ENCODE peak calls at places on chromosomes 7 and 10, in four cellular contexts. G is HL-60, L is K562, E is GM12878. Q is an unnamed sample.

GRCh38 chr7:74474271-74474865 is 20.7 kb downstream of the GTF2IRD1 start:
- DNase-seq in G (no peak), L (no peak), E (no peak), Q (no peak)

GRCh38 chr10:34978080-34978479 is 112.1 kb downstream of the CUL2 start:
- DNase-seq in G (no peak), L (no peak), E (no peak), Q (no peak)

GRCh38 chr10:11776080-11776479 is 33.9 kb downstream of the ECHDC3 start:
- DNase-seq in G (no peak), L (no peak), E (no peak), Q (no peak)

GRCh38 chr7:87413029-87413428 is 62.5 kb downstream of the ABCB4 start:
- DNase-seq in G (no peak), L (no peak), E (no peak), Q (no peak)

GRCh38 chr10:132546567-132547420 is 9.2 kb downstream of the INPP5A start:
- DNase-seq in G (no peak), L (no peak), E (no peak), Q (no peak)

GRCh38 chr10:106515206-106515790 is 649.2 kb downstream of the SORCS1 start:
- DNase-seq in G (no peak), L (no peak), E (no peak), Q (no peak)

GRCh38 chr10:17872191-17873091 is 63.3 kb downstream of the MRC1 start:
- DNase-seq in G (no peak), L (no peak), E (no peak), Q (no peak)

GRCh38 chr7:44914992-44915607 is 29.8 kb upstream of the PURB start:
- DNase-seq in G (peak; percentile 38), L (no peak), E (peak; percentile 21), Q (peak; percentile 37)

GRCh38 chr7:7808156-7808555 is 89.7 kb upstream of the RPA3 start:
- DNase-seq in G (no peak), L (peak; percentile 14), E (no peak), Q (no peak)

GRCh38 chr10:70418229-70418628 is 14.3 kb downstream of the EIF4EBP2 start:
- DNase-seq in G (no peak), L (no peak), E (no peak), Q (no peak)

GRCh38 chr7:70700935-70701425 is 431.0 kb upstream of the GALNT17 start:
- DNase-seq in G (no peak), L (no peak), E (no peak), Q (no peak)

GRCh38 chr7:5702876-5703571 is 78.4 kb downstream of the RNF216 start:
- DNase-seq in G (no peak), L (no peak), E (no peak), Q (no peak)

GRCh38 chr10:76429642-76430041 is 998.2 kb downstream of the LRMDA start:
- DNase-seq in G (no peak), L (no peak), E (no peak), Q (no peak)

GRCh38 chr7:39714447-39715091 is 91.2 kb downstream of the RALA start:
- DNase-seq in G (no peak), L (no peak), E (no peak), Q (no peak)

GRCh38 chr7:92641921-92642511 is 51.8 kb upstream of the FAM133B start:
- DNase-seq in G (peak; percentile 3), L (no peak), E (no peak), Q (no peak)

GRCh38 chr10:50286517-50286916 is 35.2 kb upstream of the ASAH2 start:
- DNase-seq in G (no peak), L (no peak), E (no peak), Q (no peak)

GRCh38 chr10:28127881-28128280 is 129.0 kb upstream of the ODAD2 start:
- DNase-seq in G (no peak), L (no peak), E (no peak), Q (no peak)

GRCh38 chr7:157279679-157279972 is 57.2 kb upstream of the DNAJB6 start:
- DNase-seq in G (no peak), L (no peak), E (no peak), Q (no peak)

GRCh38 chr10:110817614-110818013 is 54.1 kb upstream of the PDCD4 start:
- DNase-seq in G (peak; percentile 15), L (no peak), E (no peak), Q (no peak)

GRCh38 chr10:98262571-98262970 is 5.4 kb downstream of the LOXL4 start:
- DNase-seq in G (peak; percentile 53), L (no peak), E (no peak), Q (no peak)

GRCh38 chr7:126222782-126223181 is 1030.0 kb downstream of the GRM8 start:
- DNase-seq in G (no peak), L (no peak), E (no peak), Q (no peak)

GRCh38 chr7:47670738-47671137 is 88.8 kb upstream of the TNS3 start:
- DNase-seq in G (no peak), L (no peak), E (peak; percentile 85), Q (peak; percentile 53)

GRCh38 chr10:88401671-88402347 is 181.3 kb downstream of the RNLS start:
- DNase-seq in G (no peak), L (no peak), E (no peak), Q (no peak)

GRCh38 chr10:124534231-124534798 is 72.7 kb downstream of the LHPP start:
- DNase-seq in G (peak; percentile 86), L (no peak), E (no peak), Q (no peak)

GRCh38 chr10:103734731-103735130 is 120.6 kb downstream of the SH3PXD2A start:
- DNase-seq in G (no peak), L (no peak), E (no peak), Q (no peak)

GRCh38 chr10:17910144-17910789 is 41.5 kb upstream of the SLC39A12 start:
- DNase-seq in G (peak; percentile 12), L (peak; percentile 26), E (peak; percentile 2), Q (no peak)

DNA sequence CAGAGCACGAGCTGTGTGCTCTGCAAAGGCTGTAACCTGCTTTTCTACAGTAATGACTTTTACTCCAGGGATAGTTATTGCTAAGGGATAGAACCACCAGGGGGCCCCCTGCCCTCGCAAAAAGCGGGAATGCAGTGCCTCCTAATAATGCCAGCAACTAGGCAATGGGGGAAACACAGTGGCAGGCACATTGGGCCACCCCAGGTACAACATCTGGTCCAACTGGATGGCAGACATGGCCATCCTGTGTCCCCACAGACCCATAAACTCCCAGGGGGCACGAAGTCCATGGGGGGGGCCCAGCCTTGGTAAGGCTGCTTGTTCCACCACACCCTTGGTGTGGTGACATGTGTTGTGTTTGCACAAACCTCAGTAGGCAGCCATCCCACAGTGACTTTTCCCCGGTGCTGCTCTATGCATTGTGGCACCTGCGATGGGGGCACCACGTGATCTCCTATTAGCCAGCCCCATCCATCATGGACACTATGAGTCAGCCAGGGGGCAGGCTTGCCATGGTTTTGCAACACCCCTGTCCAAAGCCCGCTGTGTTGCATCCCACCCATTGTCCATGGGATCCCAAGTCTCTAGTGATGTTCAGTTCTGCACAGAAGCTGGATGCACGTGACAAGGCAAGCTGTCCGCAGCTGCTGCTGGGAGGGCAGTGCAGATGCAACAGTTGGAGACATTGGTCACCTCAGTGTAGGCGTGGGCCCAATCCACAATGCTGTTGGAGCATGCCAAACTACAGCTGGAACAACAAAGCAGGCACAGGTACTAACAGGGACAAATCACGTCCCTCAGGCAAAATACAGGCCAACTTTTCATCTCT is 84.0 kb downstream of the ANLN start:
- DNase-seq in G (peak; percentile 60), L (peak; percentile 62), E (no peak), Q (no peak)
- TF ChIP-seq SPI1 in G (no peak), L (no peak), E (no peak), Q (no peak)

GRCh38 chr7:36082216-36082615 is 70.8 kb upstream of the EEPD1 start:
- DNase-seq in G (no peak), L (no peak), E (no peak), Q (no peak)

GRCh38 chr7:36084485-36085091 is 68.5 kb upstream of the EEPD1 start:
- DNase-seq in G (no peak), L (peak; percentile 42), E (no peak), Q (no peak)

GRCh38 chr7:36080843-36081242 is 72.2 kb upstream of the EEPD1 start:
- DNase-seq in G (no peak), L (no peak), E (no peak), Q (no peak)

GRCh38 chr7:36083626-36084380 is 69.3 kb upstream of the EEPD1 start:
- DNase-seq in G (no peak), L (no peak), E (no peak), Q (no peak)

GRCh38 chr7:36082910-36083309 is 70.1 kb upstream of the EEPD1 start:
- DNase-seq in G (no peak), L (peak; percentile 45), E (no peak), Q (no peak)
- TF ChIP-seq SPI1 in G (no peak), L (no peak), E (no peak), Q (no peak)

DNA sequence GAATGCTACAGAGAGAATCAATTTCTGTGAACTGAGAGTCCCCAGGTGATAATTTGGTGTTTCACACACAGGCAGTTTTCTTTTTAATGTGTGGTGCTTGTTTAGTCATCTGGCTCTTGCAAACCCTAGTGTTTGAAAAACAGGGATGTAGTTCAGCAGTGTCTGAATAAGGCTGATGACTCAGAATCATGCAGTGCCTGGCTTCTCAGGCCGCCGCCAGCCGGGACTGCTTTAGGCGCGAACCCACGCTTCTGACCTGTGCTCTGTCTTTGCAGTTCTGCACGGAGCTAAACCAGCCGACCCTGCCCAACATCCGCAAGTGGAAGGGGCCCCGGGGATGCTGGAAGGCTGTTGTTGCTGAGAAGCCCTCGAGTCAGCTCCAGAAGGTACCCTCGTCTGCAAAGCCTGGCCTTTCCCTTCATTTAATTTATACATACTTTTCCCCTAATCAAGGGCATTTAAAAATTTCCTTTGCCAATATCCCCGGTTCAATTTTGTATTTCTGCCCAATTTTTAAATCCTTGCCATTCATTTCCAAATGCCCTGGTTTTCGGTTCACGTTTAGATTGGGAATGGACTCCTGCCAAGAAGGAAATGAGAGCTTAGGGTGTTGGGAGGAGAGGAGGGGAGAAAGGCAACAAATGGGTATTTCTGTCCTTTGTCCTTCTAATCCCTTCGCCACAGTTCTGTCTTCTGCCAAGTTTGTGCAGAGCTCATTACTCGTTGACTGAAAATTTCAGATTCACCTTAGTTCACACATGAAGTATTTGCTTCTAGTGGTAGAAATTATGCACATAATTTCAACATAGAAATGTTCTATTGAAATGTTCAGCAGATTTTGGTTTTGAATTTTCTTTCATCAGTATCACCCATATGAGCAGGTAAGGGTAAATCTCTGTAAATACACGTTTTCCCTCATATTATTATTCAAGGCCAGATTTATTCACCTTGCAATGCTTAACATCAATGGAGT is 108.5 kb upstream of the ANLN start:
- DNase-seq in G (peak; percentile 68), L (no peak), E (no peak), Q (no peak)
- TF ChIP-seq SPI1 in G (no peak), L (no peak), E (no peak), Q (no peak)

GRCh38 chr7:28793383-28793782 is 164.7 kb downstream of the TRIL start:
- DNase-seq in G (no peak), L (no peak), E (no peak), Q (no peak)
- TF ChIP-seq SPI1 in G (no peak), L (no peak), E (no peak), Q (no peak)

Q was measured in GM12891.